ENCODE peak calls at places on chromosome 12, in six cellular contexts. Q, K, R, O, A and F are unnamed samples.

GRCh38 chr12:78885466-78885865 is 20.9 kb downstream of the SYT1 start:
- DNase-seq in Q (no peak), K (no peak), R (no peak), O (no peak), A (no peak), F (no peak)

GRCh38 chr12:132078190-132078589 is 65.9 kb downstream of the DDX51 start:
- DNase-seq in Q (no peak), K (no peak), R (no peak), O (no peak), A (no peak), F (no peak)

GRCh38 chr12:117148642-117149041 is 41.6 kb downstream of the FBXO21 start:
- DNase-seq in Q (no peak), K (no peak), R (no peak), O (no peak), A (no peak), F (no peak)

GRCh38 chr12:94616217-94616729 is 34.1 kb downstream of the TMCC3 start:
- DNase-seq in Q (no peak), K (no peak), R (peak), O (no peak), A (no peak), F (no peak)

GRCh38 chr12:76223869-76224268 is 124.3 kb downstream of the BBS10 start:
- DNase-seq in Q (no peak), K (no peak), R (no peak), O (no peak), A (no peak), F (no peak)

GRCh38 chr12:89949457-89950195 is 241.0 kb upstream of the ATP2B1 start:
- DNase-seq in Q (peak), K (peak), R (no peak), O (no peak), A (no peak), F (peak)

GRCh38 chr12:26471560-26471959 is 276.2 kb downstream of the SSPN start:
- DNase-seq in Q (no peak), K (no peak), R (no peak), O (peak), A (no peak), F (peak)

GRCh38 chr12:59808317-59808910 is 212.6 kb downstream of the SLC16A7 start:
- DNase-seq in Q (peak), K (no peak), R (no peak), O (no peak), A (no peak), F (peak)

GRCh38 chr12:49707127-49707811 is at the start of gene FMNL3:
- DNase-seq in Q (peak), K (peak), R (peak), O (peak), A (peak), F (peak)

GRCh38 chr12:55876110-55876509 is 33.4 kb upstream of the MMP19 start:
- DNase-seq in Q (no peak), K (no peak), R (no peak), O (no peak), A (no peak), F (no peak)

GRCh38 chr12:65497645-65498044 is 219.2 kb downstream of the MSRB3 start:
- DNase-seq in Q (peak), K (no peak), R (no peak), O (no peak), A (no peak), F (no peak)

GRCh38 chr12:59121466-59121865 is 201.2 kb upstream of the LRIG3 start:
- DNase-seq in Q (no peak), K (no peak), R (no peak), O (no peak), A (no peak), F (no peak)

GRCh38 chr12:108689314-108690190 is 41.8 kb downstream of the CORO1C start:
- DNase-seq in Q (peak), K (no peak), R (no peak), O (peak), A (no peak), F (no peak)

GRCh38 chr12:121170581-121171260 is 38.0 kb downstream of the P2RX7 start:
- DNase-seq in Q (no peak), K (no peak), R (no peak), O (no peak), A (peak), F (no peak)